ENCODE peak calls at places on chromosomes 5 and 9, in six cellular contexts. N, M, J, X, L and Y are unnamed samples. For H3K27me3, the result is how much of the 10 kb centered on the place peaks cover.

GRCh38 chr9:128494108-128494742 is 10.3 kb upstream of the GLE1 start:
- DNase-seq in X (no peak), L (no peak), J (peak), M (peak), N (peak), Y (peak)

GRCh38 chr9:76018767-76019166 is 128.3 kb downstream of the PCSK5 start:
- DNase-seq in L (no peak), X (no peak), M (no peak), N (no peak), J (no peak), Y (no peak)

GRCh38 chr9:128416432-128417019 is 4.1 kb upstream of the CERCAM start:
- DNase-seq in N (no peak), J (no peak), M (no peak), L (no peak), X (no peak), Y (no peak)

GRCh38 chr5:52043543-52043942 is 660.3 kb downstream of the ISL1 start:
- DNase-seq in X (no peak), N (no peak), J (no peak), M (no peak), L (no peak), Y (no peak)

GRCh38 chr5:51860532-51861018 is 477.3 kb downstream of the ISL1 start:
- DNase-seq in L (peak), N (no peak), J (no peak), X (no peak), M (no peak), Y (no peak)

GRCh38 chr9:97564291-97565175 is 63.1 kb downstream of the TMOD1 start:
- DNase-seq in M (peak), N (no peak), X (no peak), J (peak), L (no peak), Y (peak)

GRCh38 chr9:110266786-110267185 is 10.5 kb upstream of the TXN start:
- DNase-seq in J (no peak), M (no peak), N (no peak), X (no peak), L (no peak), Y (no peak)

GRCh38 chr5:98786178-98786853 is 12.9 kb downstream of the RGMB start:
- DNase-seq in J (no peak), X (no peak), M (no peak), N (no peak), L (no peak), Y (no peak)

GRCh38 chr5:127619908-127620479 is 28.9 kb upstream of the CTXN3 start:
- DNase-seq in N (no peak), L (no peak), J (no peak), X (no peak), M (no peak), Y (no peak)

GRCh38 chr5:31626156-31626555 is 12.8 kb upstream of the PDZD2 start:
- DNase-seq in J (no peak), M (no peak), L (no peak), N (peak), X (no peak), Y (no peak)

GRCh38 chr9:69332067-69332685 is 7.2 kb downstream of the ENTREP1 start:
- DNase-seq in N (no peak), J (no peak), X (no peak), L (no peak), M (no peak), Y (no peak)

GRCh38 chr9:76684213-76684612 is 80.0 kb upstream of the PCA3 start:
- DNase-seq in N (no peak), X (no peak), L (no peak), J (no peak), M (no peak), Y (no peak)

GRCh38 chr5:61991426-61991825 is 314.6 kb upstream of the KIF2A start:
- DNase-seq in N (no peak), J (no peak), M (no peak), L (no peak), X (no peak), Y (no peak)

GRCh38 chr5:121850272-121850671 is 1.4 kb upstream of the FTMT start:
- DNase-seq in J (no peak), N (no peak), M (no peak), X (no peak), L (no peak), Y (no peak)

GRCh38 chr9:79776581-79776980 is 204.8 kb downstream of the TLE4 start:
- DNase-seq in L (no peak), M (no peak), X (no peak), J (no peak), N (no peak), Y (no peak)

GRCh38 chr9:127506814-127507750 is 55.8 kb downstream of the LRSAM1 start:
- DNase-seq in X (no peak), L (no peak), M (no peak), N (no peak), J (no peak), Y (no peak)

GRCh38 chr5:119302916-119303897 is 52.6 kb upstream of the TNFAIP8 start:
- DNase-seq in M (peak), N (no peak), X (no peak), J (no peak), L (no peak), Y (no peak)

GRCh38 chr5:14405267-14405666 is 176.3 kb upstream of the OTULINL start:
- DNase-seq in M (no peak), J (no peak), N (no peak), L (no peak), X (no peak), Y (no peak)

GRCh38 chr5:72238712-72239445 is 81.2 kb downstream of the MRPS27 start:
- DNase-seq in J (no peak), L (no peak), X (no peak), M (no peak), N (no peak), Y (no peak)

GRCh38 chr9:13707635-13708410 is 428.3 kb upstream of the MPDZ start:
- DNase-seq in L (no peak), N (no peak), M (peak), X (no peak), J (no peak), Y (no peak)

GRCh38 chr9:33752130-33752637 is 43.2 kb upstream of the PRSS3 start:
- DNase-seq in L (no peak), M (no peak), J (no peak), N (no peak), X (no peak), Y (no peak)

GRCh38 chr9:131698715-131699053 is 41.2 kb downstream of the RAPGEF1 start:
- DNase-seq in J (no peak), X (no peak), L (no peak), N (no peak), M (no peak), Y (no peak)

GRCh38 chr5:146048994-146049703 is 56.2 kb downstream of the PLAC8L1 start:
- DNase-seq in J (peak), L (peak), N (no peak), M (peak), X (no peak), Y (no peak)

GRCh38 chr5:15501057-15501791 is 1.2 kb downstream of the FBXL7 start:
- DNase-seq in J (peak), L (no peak), M (peak), X (peak), N (no peak), Y (peak)

GRCh38 chr9:79572032-79572890 is 496 bp downstream of the TLE4 start:
- DNase-seq in X (peak), L (no peak), N (no peak), J (peak), M (peak), Y (peak)

GRCh38 chr9:33721674-33722358 is 73.5 kb upstream of the PRSS3 start:
- DNase-seq in J (peak), N (peak), M (peak), X (peak), L (peak), Y (peak)

GRCh38 chr9:137878146-137878941 is 762 bp downstream of the CACNA1B start:
- DNase-seq in L (no peak), J (no peak), M (peak), N (no peak), X (no peak), Y (no peak)

GRCh38 chr5:131541766-131542165 is 93.3 kb downstream of the RAPGEF6 start:
- DNase-seq in J (no peak), X (no peak), M (peak), N (no peak), L (no peak), Y (no peak)

GRCh38 chr9:109120204-109120789 is 550 bp upstream of the TMEM245 start:
- DNase-seq in X (no peak), J (no peak), M (no peak), L (no peak), N (no peak), Y (no peak)

GRCh38 chr9:109118802-109119438 is 827 bp downstream of the TMEM245 start:
- DNase-seq in X (no peak), L (no peak), J (no peak), M (peak), N (no peak), Y (peak)

GRCh38 chr9:109117856-109118801 is 1.6 kb downstream of the TMEM245 start:
- DNase-seq in M (peak), X (no peak), N (no peak), L (no peak), J (peak), Y (no peak)

GRCh38 chr9:109121218-109121796 is 1.6 kb upstream of the TMEM245 start:
- DNase-seq in X (no peak), J (no peak), L (no peak), N (no peak), M (no peak), Y (no peak)

DNA sequence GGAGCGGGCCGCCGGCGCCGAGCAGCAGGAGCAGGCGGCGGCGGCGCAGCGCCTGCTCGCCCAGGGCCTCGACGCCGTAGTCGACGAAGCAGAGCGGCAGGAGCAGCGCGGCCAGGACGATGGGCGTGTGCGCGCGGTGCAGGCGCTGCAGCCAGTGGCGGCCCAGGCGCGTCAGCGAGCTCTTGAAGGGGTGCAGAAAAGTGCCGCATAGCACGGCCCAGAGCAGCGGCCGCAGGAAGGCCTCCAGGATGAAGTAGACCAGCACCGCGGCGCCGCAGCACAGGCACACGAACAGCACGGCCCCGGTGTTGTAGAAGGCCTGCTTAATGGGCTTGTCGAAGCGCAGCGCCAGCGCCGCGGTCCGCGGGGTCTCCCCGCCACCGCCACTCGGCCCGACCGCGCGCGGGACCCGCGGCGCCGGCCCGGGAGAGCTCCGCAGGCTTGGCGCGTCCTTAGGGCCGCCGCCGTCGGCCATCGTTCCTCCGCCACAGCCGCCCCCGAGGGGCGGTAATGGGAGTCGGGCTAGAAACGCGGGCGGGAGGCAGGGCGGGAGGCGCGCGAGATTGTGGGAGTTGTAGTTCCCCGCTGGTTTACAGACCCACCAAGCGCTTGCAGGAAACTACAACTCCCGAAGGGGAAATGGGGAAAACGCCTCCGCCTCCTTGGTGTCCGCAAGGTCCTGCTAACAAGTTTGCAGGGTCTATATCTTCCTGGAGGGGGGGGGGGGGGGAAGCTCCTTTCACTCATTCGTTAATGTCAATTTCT is at the start of gene TMEM245:
- DNase-seq in L (peak), M (peak), X (peak), J (peak), N (peak), Y (peak)
- TF ChIP-seq POLR2AphosphoS5 in L (peak), M (peak), X (peak), J (peak), N (peak), Y (peak)

GRCh38 chr5:77645995-77646639 is 7.6 kb upstream of the OTP start:
- DNase-seq in M (no peak), X (no peak), L (no peak), J (no peak), N (no peak), Y (no peak)

GRCh38 chr5:77645158-77645994 is 6.9 kb upstream of the OTP start:
- DNase-seq in N (no peak), M (no peak), X (no peak), L (peak), J (peak), Y (no peak)

GRCh38 chr5:77650686-77651085 is 12.2 kb upstream of the OTP start:
- DNase-seq in M (no peak), J (no peak), X (peak), N (no peak), L (no peak), Y (no peak)

GRCh38 chr5:77651343-77651742 is 12.8 kb upstream of the OTP start:
- DNase-seq in J (no peak), X (peak), N (no peak), L (no peak), M (no peak), Y (no peak)

GRCh38 chr5:77649776-77650175 is 11.3 kb upstream of the OTP start:
- DNase-seq in M (no peak), J (no peak), N (no peak), L (no peak), X (peak), Y (no peak)
- H3K27me3 ChIP-seq in M (half or more), J (half or more), N (under half), L (under half), X (under half), Y (under half)

GRCh38 chr5:67696446-67696845 is 499.8 kb upstream of the CD180 start:
- DNase-seq in J (no peak), X (no peak), L (no peak), N (no peak), M (no peak), Y (no peak)

GRCh38 chr5:67695369-67695768 is 498.8 kb upstream of the CD180 start:
- DNase-seq in M (no peak), L (no peak), X (no peak), N (no peak), J (no peak), Y (no peak)

GRCh38 chr5:67699560-67699959 is 503.0 kb upstream of the CD180 start:
- DNase-seq in J (peak), L (no peak), X (no peak), N (no peak), M (no peak), Y (no peak)

GRCh38 chr5:67693956-67694564 is 497.5 kb upstream of the CD180 start:
- DNase-seq in L (no peak), M (no peak), J (peak), X (peak), N (peak), Y (peak)
- TF ChIP-seq POLR2AphosphoS5 in L (no peak), M (no peak), J (peak), X (peak), N (peak), Y (peak)

GRCh38 chr5:141760193-141760592 is 78.2 kb upstream of the ARAP3 start:
- DNase-seq in M (no peak), J (no peak), X (no peak), N (no peak), L (no peak), Y (no peak)

GRCh38 chr5:141762790-141763368 is 80.8 kb upstream of the ARAP3 start:
- DNase-seq in X (no peak), N (no peak), M (no peak), J (no peak), L (no peak), Y (no peak)

GRCh38 chr5:141758316-141758965 is 76.4 kb upstream of the ARAP3 start:
- DNase-seq in M (no peak), J (no peak), N (no peak), L (no peak), X (no peak), Y (no peak)

GRCh38 chr5:141762316-141762715 is 80.3 kb upstream of the ARAP3 start:
- DNase-seq in N (no peak), L (no peak), X (no peak), M (no peak), J (no peak), Y (no peak)

DNA sequence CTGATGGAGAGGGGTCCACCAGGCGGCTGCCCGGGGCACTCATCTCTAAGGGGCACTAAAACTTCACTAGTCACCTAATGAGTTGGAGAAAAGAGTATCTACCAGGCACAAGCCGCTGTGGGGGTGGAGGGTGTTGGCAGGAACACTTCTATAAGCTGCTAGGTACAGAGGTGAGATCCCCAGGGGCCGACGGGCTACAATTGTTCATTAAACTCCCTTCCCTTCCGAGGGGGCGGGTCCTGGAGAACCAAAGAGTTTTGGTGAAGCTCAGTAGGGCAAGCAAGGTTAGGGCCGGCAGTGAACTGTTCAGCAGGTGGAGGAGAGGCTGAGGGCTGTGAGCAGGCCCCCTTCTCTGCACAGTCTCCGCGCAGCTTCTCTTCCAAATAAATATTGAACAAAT is 78.7 kb upstream of the ARAP3 start:
- DNase-seq in N (no peak), L (no peak), X (no peak), J (no peak), M (no peak), Y (no peak)
- H3K27me3 ChIP-seq in N (under half), L (under half), X (under half), J (under half), M (under half), Y (under half)